ENCODE peak calls at places on chromosome 13, in six cellular contexts. Z is H1, E is neuronal stem cell, S is trophoblast cell, Y is IMR-90, N is H9. L is an unnamed sample.

GRCh38 chr13:51922771-51923480 is 61.2 kb downstream of the CCDC70 start:
- DNase-seq in Y (no peak), E (no peak), S (no peak), Z (no peak), N (peak), L (no peak)

GRCh38 chr13:102609696-102610095 is 12.9 kb downstream of the TPP2 start:
- DNase-seq in S (no peak), Z (no peak), N (no peak), E (no peak), Y (no peak), L (no peak)

GRCh38 chr13:113046883-113047244 is 58.7 kb upstream of the F7 start:
- DNase-seq in Z (no peak), S (no peak), N (no peak), Y (no peak), E (no peak), L (no peak)

GRCh38 chr13:49711218-49711863 is 20.1 kb upstream of the EBPL start:
- DNase-seq in Z (no peak), E (no peak), Y (peak), S (no peak), N (no peak), L (peak)

GRCh38 chr13:47455581-47455980 is 545.5 kb downstream of the SUCLA2 start:
- DNase-seq in Z (no peak), S (no peak), E (no peak), Y (no peak), N (no peak), L (no peak)

GRCh38 chr13:111556496-111556895 is 236.1 kb downstream of the TEX29 start:
- DNase-seq in N (no peak), Z (no peak), S (no peak), E (no peak), Y (no peak), L (no peak)

GRCh38 chr13:37960427-37960826 is 90.9 kb upstream of the TRPC4 start:
- DNase-seq in Y (peak), E (no peak), N (no peak), Z (no peak), S (no peak), L (no peak)

GRCh38 chr13:74930402-74931165 is 551.4 kb downstream of the TBC1D4 start:
- DNase-seq in S (no peak), E (no peak), Y (peak), N (no peak), Z (no peak), L (peak)

GRCh38 chr13:36858285-36858684 is 39.3 kb downstream of the RFXAP start:
- DNase-seq in Y (peak), N (no peak), E (no peak), Z (no peak), S (peak), L (peak)

DNA sequence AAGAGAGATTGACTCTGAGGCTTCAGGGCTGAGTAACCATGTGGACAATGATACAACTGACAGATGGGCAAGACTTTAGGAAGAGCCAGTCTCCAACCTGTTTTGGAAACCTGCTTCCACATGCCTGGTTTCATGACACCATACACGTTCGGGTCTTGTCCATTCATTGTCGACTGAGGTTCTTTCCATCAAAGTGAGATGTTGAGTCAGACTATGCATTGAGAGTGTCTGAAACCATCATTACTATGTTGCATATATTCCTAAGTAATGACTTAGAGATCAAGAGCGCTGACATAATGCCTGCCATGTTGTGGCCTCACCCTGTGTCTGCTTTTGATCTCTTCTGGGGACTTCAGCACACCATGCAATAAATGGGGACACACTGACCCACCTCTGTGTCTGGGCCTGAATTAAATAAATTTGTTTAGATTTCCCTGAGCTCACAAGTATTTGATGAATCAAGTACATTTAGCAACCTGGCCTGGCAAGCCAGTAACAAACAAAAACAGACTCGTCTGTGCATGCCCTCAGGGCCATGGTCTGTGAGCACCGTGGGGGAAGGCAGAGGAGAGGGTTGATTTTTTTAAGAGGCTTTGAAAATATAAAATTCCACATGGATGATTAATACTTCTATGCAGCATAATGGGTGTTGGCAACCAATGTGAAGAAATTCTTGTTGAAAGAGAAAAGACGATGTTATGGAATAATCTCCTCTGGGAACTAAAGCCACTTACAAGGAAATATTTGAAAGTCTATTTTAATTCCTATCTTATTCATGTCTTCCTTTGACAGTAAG is 49.9 kb upstream of the UBAC2 start:
- DNase-seq in S (peak), Z (no peak), N (no peak), E (no peak), Y (peak), L (peak)
- H4K91ac ChIP-seq in S (peak), Z (no peak), N (no peak), E (no peak), Y (no peak), L (no peak)

GRCh38 chr13:109275390-109275789 is 511.0 kb downstream of the IRS2 start:
- DNase-seq in E (no peak), Y (no peak), Z (no peak), N (no peak), S (no peak), L (no peak)
- H4K91ac ChIP-seq in E (no peak), Y (peak), Z (no peak), N (no peak), S (peak), L (no peak)

DNA sequence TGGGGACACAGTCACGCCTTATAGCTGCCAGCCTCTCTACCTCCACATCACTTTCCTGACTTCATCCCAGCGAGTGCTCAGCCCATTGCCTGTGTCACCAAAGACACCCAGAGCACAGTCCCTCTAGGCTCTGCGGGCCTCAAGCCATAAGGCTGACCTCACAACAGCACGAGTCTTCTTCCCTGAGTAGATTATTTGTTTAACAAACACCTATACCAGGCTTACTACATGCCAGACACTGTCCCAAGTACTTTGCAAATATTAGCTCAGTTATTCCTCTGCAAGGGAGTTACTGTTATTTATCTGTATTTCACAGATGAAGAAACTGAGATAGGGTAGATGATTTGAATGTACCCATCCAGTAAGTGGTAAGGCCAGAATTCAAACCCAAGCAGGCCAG is 504.3 kb downstream of the COG6 start:
- DNase-seq in S (no peak), Y (no peak), Z (no peak), N (no peak), E (no peak), L (no peak)
- H4K91ac ChIP-seq in S (peak), Y (no peak), Z (no peak), N (no peak), E (no peak), L (no peak)

DNA sequence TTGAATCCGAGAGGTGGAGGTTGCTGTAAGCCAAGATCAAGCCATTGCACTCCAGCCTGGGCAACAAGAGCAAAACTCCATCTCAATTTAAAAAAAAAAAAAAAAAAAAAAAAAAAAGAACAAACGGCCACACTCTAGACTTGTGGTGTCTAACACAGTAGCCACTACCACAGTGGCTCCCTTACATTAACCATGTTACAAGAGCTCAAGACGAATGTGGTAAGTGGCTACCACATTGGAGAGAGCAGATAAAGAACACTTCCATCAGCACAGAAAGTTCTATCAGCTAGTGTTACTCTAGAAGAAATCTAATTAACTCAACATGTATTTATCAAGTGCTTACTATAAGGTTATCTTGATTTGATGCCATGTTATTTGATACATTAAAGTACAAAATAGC is 11.5 kb downstream of the XPO4 start:
- DNase-seq in Y (no peak), N (no peak), E (no peak), Z (no peak), S (no peak), L (no peak)
- H4K91ac ChIP-seq in Y (no peak), N (no peak), E (no peak), Z (no peak), S (no peak), L (no peak)

L was measured in mesenchymal stem cell.